ENCODE peak calls at places on chromosome 3, in seven cellular contexts. Y is transverse colon, M is HL-60, G is GM23338, E is stomach, Q is SK-N-SH, U is breast epithelium. K is an unnamed sample.

GRCh38 chr3:104907507-104907906 is 459.2 kb upstream of the ALCAM start:
- DNase-seq in Y (no peak), M (no peak), G (no peak), E (no peak), Q (no peak), U (no peak), K (no peak)

GRCh38 chr3:58824285-58824684 is 157.7 kb upstream of the FAM3D start:
- DNase-seq in Y (peak), M (peak), G (peak), E (peak), Q (peak), U (no peak), K (no peak)

GRCh38 chr3:69085543-69086132 is 901 bp downstream of the ARL6IP5 start:
- DNase-seq in Y (peak), M (peak), G (no peak), E (peak), Q (peak), U (no peak), K (no peak)

GRCh38 chr3:113264741-113265140 is 53.4 kb downstream of the BOC start:
- DNase-seq in Y (no peak), M (no peak), G (peak), E (no peak), Q (no peak), U (no peak), K (peak)

GRCh38 chr3:154126651-154127050 is 5.5 kb downstream of the ARHGEF26 start:
- DNase-seq in Y (no peak), M (no peak), G (no peak), E (no peak), Q (no peak), U (no peak), K (no peak)

GRCh38 chr3:52313774-52314188 is 2.3 kb upstream of the DNAH1 start:
- DNase-seq in Y (peak), M (no peak), G (no peak), E (no peak), Q (no peak), U (no peak), K (no peak)

GRCh38 chr3:119620899-119621298 is 23.2 kb downstream of the PLA1A start:
- DNase-seq in Y (no peak), M (no peak), G (no peak), E (no peak), Q (no peak), U (no peak), K (no peak)

GRCh38 chr3:33787328-33788009 is 11.0 kb upstream of the PDCD6IP start:
- DNase-seq in Y (peak), M (peak), G (peak), E (peak), Q (peak), U (peak), K (peak)

GRCh38 chr3:161171113-161171512 is 50.0 kb upstream of the NMD3 start:
- DNase-seq in Y (no peak), M (no peak), G (no peak), E (no peak), Q (no peak), U (no peak), K (peak)

DNA sequence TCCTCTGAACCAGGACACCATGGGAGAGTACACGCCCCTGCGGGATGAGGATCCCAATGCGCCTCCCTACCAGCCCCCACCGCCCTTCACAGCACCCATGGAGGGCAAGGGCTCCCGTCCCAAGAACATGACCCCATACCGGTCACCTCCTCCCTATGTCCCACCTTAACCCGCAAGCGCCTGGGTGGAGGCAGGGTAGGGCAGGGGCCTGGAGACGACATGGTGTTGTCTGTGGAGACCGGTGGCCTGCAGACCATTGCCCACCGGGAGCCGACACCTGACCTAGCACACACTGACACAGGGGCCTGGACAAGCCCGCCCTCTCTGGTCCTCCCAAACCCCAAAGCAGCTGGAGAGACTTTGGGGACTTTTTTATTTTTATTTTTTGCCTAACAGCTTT is 21.2 kb upstream of the BSN start:
- DNase-seq in Y (no peak), M (no peak), G (no peak), E (no peak), Q (no peak), U (no peak), K (no peak)
- TF ChIP-seq POLR2AphosphoS5 in Y (no peak), M (no peak), G (no peak), E (no peak), Q (no peak), U (no peak), K (no peak)

DNA sequence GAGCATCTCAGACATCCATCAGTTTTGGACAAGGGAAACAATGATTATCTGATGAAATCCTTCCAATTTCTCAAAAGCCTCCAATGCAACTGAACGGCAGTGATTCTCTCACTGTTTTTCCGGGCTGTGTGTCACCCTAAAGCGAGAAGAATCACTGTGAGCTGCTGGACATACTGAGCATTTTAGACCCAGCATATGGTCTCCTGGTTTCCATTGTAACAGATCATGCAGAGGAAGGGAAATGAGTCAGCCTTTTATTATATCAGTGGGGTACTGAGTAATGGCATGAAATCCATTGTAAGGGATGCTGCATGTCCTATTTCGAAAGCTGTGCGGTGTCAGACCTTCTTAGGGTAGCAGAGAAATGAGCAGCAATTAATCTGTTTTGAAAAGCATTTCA is 287.2 kb downstream of the IL5RA start:
- DNase-seq in Y (no peak), M (no peak), G (no peak), E (no peak), Q (no peak), U (no peak), K (no peak)
- TF ChIP-seq POLR2AphosphoS5 in Y (no peak), M (no peak), G (no peak), E (no peak), Q (no peak), U (no peak), K (no peak)

DNA sequence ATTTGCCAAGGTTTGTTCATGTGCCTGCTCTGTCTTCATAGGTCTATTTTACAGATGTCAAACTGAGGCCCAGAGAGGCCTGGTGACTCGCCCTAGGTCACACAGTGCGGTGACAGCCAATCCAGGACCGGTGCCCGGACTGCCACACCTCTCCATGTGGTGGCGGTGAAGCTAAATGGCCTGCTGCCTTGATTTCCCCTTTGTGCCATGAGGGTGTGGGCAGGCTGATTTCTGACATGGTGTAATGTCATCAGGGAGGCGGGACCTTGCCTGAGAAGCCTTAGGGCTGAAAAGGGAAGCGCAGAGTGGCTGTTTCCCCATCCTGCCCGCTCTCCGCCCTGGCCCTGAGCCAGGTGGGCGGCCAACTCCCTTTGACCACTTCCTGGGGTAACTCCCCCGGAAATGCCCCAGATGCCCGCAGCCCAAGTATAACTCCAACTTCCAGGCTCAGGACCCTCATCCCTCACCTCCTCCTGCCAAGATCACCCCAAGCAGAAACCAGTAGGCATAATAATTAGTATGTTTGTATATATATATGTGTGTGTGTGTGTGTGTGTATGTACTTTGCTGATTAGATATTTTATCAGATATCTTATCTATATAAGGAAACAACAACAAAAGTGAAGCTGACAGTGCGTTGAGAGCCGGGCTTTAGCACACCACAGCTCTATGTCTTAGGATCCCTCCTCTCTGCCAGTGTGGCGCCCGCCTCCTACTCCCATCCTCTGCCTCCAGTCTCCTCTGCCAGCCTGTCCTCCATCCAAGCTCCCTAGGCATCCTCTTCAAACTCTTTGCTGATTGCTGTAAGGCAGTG is 63.9 kb downstream of the IQSEC1 start:
- DNase-seq in Y (peak), M (peak), G (no peak), E (peak), Q (no peak), U (no peak), K (peak)
- TF ChIP-seq POLR2AphosphoS5 in Y (no peak), M (peak), G (no peak), E (no peak), Q (no peak), U (no peak), K (no peak)

DNA sequence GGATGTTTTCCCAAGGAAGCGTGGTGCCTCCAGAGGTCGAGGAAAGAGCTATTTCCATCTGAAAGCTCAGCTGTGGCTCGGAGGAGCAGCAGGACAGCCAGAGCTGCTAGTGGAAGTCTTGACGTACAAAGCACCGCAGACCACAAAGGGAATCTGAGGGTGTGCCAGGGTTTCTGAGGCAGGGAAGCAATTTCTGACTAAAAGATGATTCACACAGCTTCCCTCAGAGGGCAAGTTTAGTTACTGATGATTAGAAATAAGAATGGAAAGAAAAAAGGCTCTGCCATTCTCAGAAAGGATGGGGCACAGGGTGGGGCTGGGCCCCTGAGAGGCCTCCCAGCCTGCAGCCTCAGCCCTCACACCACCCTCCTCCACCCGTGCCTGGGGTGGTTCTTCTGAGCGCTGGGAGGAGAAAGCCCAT is 45.8 kb upstream of the SEC13 start:
- DNase-seq in Y (no peak), M (peak), G (peak), E (no peak), Q (no peak), U (no peak), K (no peak)
- TF ChIP-seq POLR2AphosphoS5 in Y (no peak), M (no peak), G (no peak), E (no peak), Q (no peak), U (no peak), K (no peak)

K was measured in sigmoid colon.